ENCODE peak calls at places on chromosomes 6 and 20, in six cellular contexts. S is PC-3; W is left lung; B is Panc1; Q is mucosa of descending colon; I is naive thymus-derived CD4-positive, alpha-beta T cell. J is an unnamed sample.

GRCh38 chr20:34269996-34270627 is 28.9 kb downstream of the ASIP start:
- DNase-seq in S (no peak), W (no peak), B (no peak), Q (no peak), I (no peak), J (no peak)

GRCh38 chr6:63644668-63645326 is 9.2 kb downstream of the PHF3 start:
- DNase-seq in S (no peak), W (no peak), B (no peak), Q (no peak), I (no peak), J (no peak)

GRCh38 chr6:100426241-100426640 is 38.5 kb downstream of the SIM1 start:
- DNase-seq in S (no peak), W (no peak), B (no peak), Q (no peak), I (no peak), J (no peak)

GRCh38 chr6:33583591-33584155 is 3.6 kb upstream of the BAK1 start:
- DNase-seq in S (peak; percentile 53), W (no peak), B (no peak), Q (no peak), I (no peak), J (no peak)

GRCh38 chr20:16273812-16274560 is 299.3 kb downstream of the KIF16B start:
- DNase-seq in S (no peak), W (no peak), B (no peak), Q (no peak), I (no peak), J (no peak)

GRCh38 chr6:43297644-43298564 is at the start of gene SLC22A7:
- DNase-seq in S (no peak), W (no peak), B (no peak), Q (no peak), I (no peak), J (no peak)

GRCh38 chr20:8943638-8944037 is 125.2 kb upstream of the PLCB4 start:
- DNase-seq in S (no peak), W (no peak), B (no peak), Q (no peak), I (no peak), J (no peak)

GRCh38 chr6:158648682-158649131 is 1.1 kb upstream of the SYTL3 start:
- DNase-seq in S (peak; percentile 44), W (no peak), B (no peak), Q (no peak), I (no peak), J (no peak)

GRCh38 chr20:58545565-58546195 is 30.5 kb upstream of the APCDD1L start:
- DNase-seq in S (no peak), W (no peak), B (no peak), Q (no peak), I (no peak), J (no peak)

GRCh38 chr6:112232845-112233256 is 21.5 kb downstream of the LAMA4 start:
- DNase-seq in S (no peak), W (no peak), B (no peak), Q (no peak), I (no peak), J (no peak)

GRCh38 chr6:33075568-33076405 is at the start of gene HLA-DPB1:
- DNase-seq in S (peak; percentile 59), W (no peak), B (no peak), Q (no peak), I (peak; percentile 60), J (no peak)

GRCh38 chr20:24695529-24696225 is 226.2 kb downstream of the SYNDIG1 start:
- DNase-seq in S (peak; percentile 6), W (no peak), B (no peak), Q (no peak), I (no peak), J (no peak)

GRCh38 chr20:23286346-23286745 is 64.2 kb upstream of the NXT1 start:
- DNase-seq in S (no peak), W (no peak), B (no peak), Q (no peak), I (no peak), J (no peak)

GRCh38 chr6:100228437-100229424 is 234.7 kb upstream of the MCHR2 start:
- DNase-seq in S (peak; percentile 78), W (peak; percentile 92), B (peak; percentile 51), Q (peak; percentile 79), I (no peak), J (peak; percentile 9)

DNA sequence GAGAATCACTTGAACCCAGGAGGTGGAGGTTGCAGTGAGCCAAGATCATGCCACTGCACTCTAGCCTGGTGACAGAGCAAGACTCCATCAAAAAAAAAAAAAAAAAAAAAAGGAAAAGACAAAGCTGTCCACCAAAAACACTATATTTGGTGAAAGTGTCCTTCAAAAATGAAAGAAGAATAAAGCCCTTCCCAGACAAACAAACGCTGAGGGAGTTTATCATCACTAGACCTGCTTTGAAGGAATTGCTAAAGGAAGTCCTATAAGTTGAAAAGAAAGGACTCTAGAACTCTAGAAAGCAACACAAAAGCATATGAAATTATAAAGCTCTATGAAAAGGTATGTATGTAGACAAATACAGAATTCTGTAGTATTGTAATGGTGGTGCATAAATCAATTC is 98.8 kb downstream of the SEL1L2 start:
- DNase-seq in S (no peak), W (no peak), B (no peak), Q (no peak), I (no peak), J (no peak)
- H3K9me3 ChIP-seq in S (no peaks in the 10 kb centered on the region), W (peaks cover 4% of the 10 kb centered on the region), B (no peaks in the 10 kb centered on the region), Q (peaks cover 4% of the 10 kb centered on the region), I (no peaks in the 10 kb centered on the region), J (no peaks in the 10 kb centered on the region)

DNA sequence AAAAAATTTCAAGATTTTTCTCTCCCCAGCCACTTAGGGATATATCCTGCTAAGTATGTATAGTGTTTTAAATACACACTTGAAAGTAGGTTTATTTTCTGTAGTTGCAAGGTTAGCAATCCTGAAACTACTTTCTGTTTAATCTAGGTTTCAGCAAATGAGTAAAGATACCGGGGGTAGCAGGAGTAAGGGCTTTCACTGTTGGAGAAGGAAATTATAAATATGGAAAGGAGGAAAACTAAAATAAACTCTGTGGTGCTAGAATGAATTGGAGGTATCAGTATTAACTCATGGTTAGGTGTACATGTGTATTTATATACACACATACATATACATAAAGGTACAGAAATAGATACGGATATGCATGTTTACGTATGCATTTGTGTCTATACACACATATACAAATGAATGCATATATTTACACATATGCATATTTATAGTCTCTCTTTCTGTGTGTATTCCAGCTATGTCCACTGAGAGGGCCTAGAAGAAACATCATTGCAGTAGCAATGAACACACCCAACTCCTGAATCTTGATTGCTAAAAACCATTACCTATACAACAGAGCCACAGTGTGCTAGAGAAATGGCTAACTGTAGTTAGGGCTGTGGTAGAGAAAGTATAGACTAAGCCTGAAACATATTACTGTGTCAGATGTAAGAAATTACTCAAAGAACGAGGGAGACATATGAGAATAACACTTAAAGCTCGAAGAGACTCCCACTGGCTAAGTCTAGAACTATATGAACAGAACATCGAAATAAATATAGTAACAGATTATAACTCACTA is 95.9 kb upstream of the EMILIN3 start:
- DNase-seq in S (no peak), W (no peak), B (no peak), Q (no peak), I (no peak), J (no peak)
- H3K9me3 ChIP-seq in S (no peaks in the 10 kb centered on the region), W (no peaks in the 10 kb centered on the region), B (peaks cover 7% of the 10 kb centered on the region), Q (no peaks in the 10 kb centered on the region), I (no peaks in the 10 kb centered on the region), J (no peaks in the 10 kb centered on the region)

GRCh38 chr6:80939936-80940335 is 812.5 kb downstream of the TENT5A start:
- DNase-seq in S (no peak), W (no peak), B (no peak), Q (no peak), I (no peak), J (no peak)

GRCh38 chr6:80938131-80938530 is 814.4 kb downstream of the TENT5A start:
- DNase-seq in S (no peak), W (no peak), B (no peak), Q (no peak), I (no peak), J (no peak)

DNA sequence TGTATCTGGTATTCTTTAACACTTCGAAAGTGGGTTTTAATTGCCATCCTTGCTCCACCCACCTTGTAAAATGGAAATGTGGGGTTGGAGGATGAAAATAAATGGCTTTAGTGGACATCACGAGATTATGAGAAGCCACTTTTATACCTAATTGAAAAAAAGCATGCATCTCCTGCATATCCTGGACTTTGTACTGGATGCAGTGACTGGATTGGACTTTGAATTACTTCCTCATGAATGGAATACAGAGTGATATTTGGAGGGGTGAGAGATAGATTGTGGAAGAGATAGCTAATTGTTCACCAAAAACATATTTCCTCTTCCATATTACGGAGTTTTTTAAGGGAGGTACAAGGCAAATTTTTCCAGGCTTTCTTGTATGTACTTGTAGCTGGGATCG is 813.0 kb downstream of the TENT5A start:
- DNase-seq in S (no peak), W (no peak), B (no peak), Q (no peak), I (no peak), J (no peak)
- H3K9me3 ChIP-seq in S (no peaks in the 10 kb centered on the region), W (no peaks in the 10 kb centered on the region), B (no peaks in the 10 kb centered on the region), Q (peaks cover 10% of the 10 kb centered on the region), I (no peaks in the 10 kb centered on the region), J (no peaks in the 10 kb centered on the region)

GRCh38 chr6:16436550-16436949 is 198.2 kb downstream of the GMPR start:
- DNase-seq in S (no peak), W (no peak), B (no peak), Q (no peak), I (peak; percentile 1), J (no peak)

GRCh38 chr6:16438677-16439615 is 200.6 kb downstream of the GMPR start:
- DNase-seq in S (peak; percentile 54), W (no peak), B (no peak), Q (no peak), I (no peak), J (no peak)

GRCh38 chr6:16434885-16435284 is 196.5 kb downstream of the GMPR start:
- DNase-seq in S (no peak), W (no peak), B (no peak), Q (no peak), I (no peak), J (no peak)

GRCh38 chr6:16437984-16438383 is 199.6 kb downstream of the GMPR start:
- DNase-seq in S (no peak), W (no peak), B (no peak), Q (no peak), I (no peak), J (no peak)

GRCh38 chr6:16437095-16437494 is 198.7 kb downstream of the GMPR start:
- DNase-seq in S (no peak), W (no peak), B (no peak), Q (no peak), I (no peak), J (no peak)
- H3K9me3 ChIP-seq in S (no peaks in the 10 kb centered on the region), W (no peaks in the 10 kb centered on the region), B (no peaks in the 10 kb centered on the region), Q (no peaks in the 10 kb centered on the region), I (no peaks in the 10 kb centered on the region), J (no peaks in the 10 kb centered on the region)